ENCODE peak calls at places on chromosomes 16 and 17, in ten cellular contexts. P is SJSA1; U is Panc1; F is AG10803; A is ovary; H is NT2/D1; K is effector memory CD4-positive, alpha-beta T cell; S is CD8-positive, alpha-beta memory T cell; G is WERI-Rb-1; O is retinal pigment epithelial cell. Y is an unnamed sample.

GRCh38 chr16:57276596-57276995 is 7.9 kb downstream of the PLLP start:
- DNase-seq in P (no peak), U (no peak), F (no peak), A (no peak), H (no peak), K (no peak), S (no peak), G (no peak), O (no peak), Y (no peak)

GRCh38 chr17:69578385-69578936 is 164.0 kb downstream of the MAP2K6 start:
- DNase-seq in P (no peak), U (no peak), F (no peak), A (no peak), H (no peak), K (no peak), S (no peak), G (no peak), O (no peak), Y (no peak)

GRCh38 chr17:253091-253846 is 71.8 kb upstream of the DOC2B start:
- DNase-seq in P (peak), U (no peak), F (no peak), A (peak), H (no peak), K (no peak), S (peak), G (no peak), O (no peak), Y (no peak)

GRCh38 chr17:61436995-61437704 is 15.1 kb upstream of the TBX4 start:
- DNase-seq in P (no peak), U (no peak), F (no peak), A (no peak), H (no peak), K (no peak), S (no peak), G (no peak), O (no peak), Y (no peak)

GRCh38 chr16:58413359-58413758 is 21.1 kb downstream of the GINS3 start:
- DNase-seq in P (no peak), U (no peak), F (no peak), A (no peak), H (no peak), K (no peak), S (no peak), G (no peak), O (no peak), Y (no peak)

GRCh38 chr17:60502145-60502544 is 23.9 kb downstream of the APPBP2 start:
- DNase-seq in P (no peak), U (no peak), F (no peak), A (no peak), H (no peak), K (no peak), S (no peak), G (no peak), O (no peak), Y (no peak)

GRCh38 chr17:68378202-68379149 is 78.8 kb downstream of the WIPI1 start:
- DNase-seq in P (no peak), U (no peak), F (peak), A (peak), H (peak), K (no peak), S (no peak), G (no peak), O (peak), Y (peak)

GRCh38 chr16:50942143-50942542 is 200.3 kb downstream of the CYLD start:
- DNase-seq in P (no peak), U (no peak), F (no peak), A (no peak), H (no peak), K (no peak), S (no peak), G (no peak), O (no peak), Y (no peak)

GRCh38 chr17:78276098-78276497 is 44.7 kb downstream of the TMEM235 start:
- DNase-seq in P (no peak), U (no peak), F (no peak), A (no peak), H (no peak), K (no peak), S (no peak), G (no peak), O (no peak), Y (no peak)

GRCh38 chr17:57954421-57955182 is 610 bp downstream of the CUEDC1 start:
- DNase-seq in P (peak), U (no peak), F (peak), A (peak), H (peak), K (no peak), S (no peak), G (peak), O (no peak), Y (peak)

GRCh38 chr17:34997355-34997862 is 17.1 kb downstream of the LIG3 start:
- DNase-seq in P (no peak), U (no peak), F (peak), A (peak), H (no peak), K (no peak), S (no peak), G (no peak), O (peak), Y (peak)

GRCh38 chr16:79393121-79393520 is 207.4 kb downstream of the MAF start:
- DNase-seq in P (no peak), U (no peak), F (no peak), A (no peak), H (no peak), K (no peak), S (no peak), G (no peak), O (no peak), Y (no peak)

GRCh38 chr17:32341141-32341856 is 674 bp downstream of the C17orf75 start:
- DNase-seq in P (no peak), U (no peak), F (no peak), A (no peak), H (no peak), K (peak), S (peak), G (no peak), O (no peak), Y (peak)

GRCh38 chr16:27729516-27730304 is 179.8 kb downstream of the KATNIP start:
- DNase-seq in P (no peak), U (no peak), F (no peak), A (no peak), H (no peak), K (no peak), S (no peak), G (no peak), O (no peak), Y (no peak)

GRCh38 chr17:74737299-74738050 is 419 bp downstream of the RAB37 start:
- DNase-seq in P (peak), U (no peak), F (no peak), A (no peak), H (no peak), K (no peak), S (peak), G (peak), O (no peak), Y (peak)
- H3K4me3 ChIP-seq in P (peak), U (peak), F (no peak), A (peak), H (peak), K (peak), S (peak), G (peak), O (no peak), Y (no peak)

DNA sequence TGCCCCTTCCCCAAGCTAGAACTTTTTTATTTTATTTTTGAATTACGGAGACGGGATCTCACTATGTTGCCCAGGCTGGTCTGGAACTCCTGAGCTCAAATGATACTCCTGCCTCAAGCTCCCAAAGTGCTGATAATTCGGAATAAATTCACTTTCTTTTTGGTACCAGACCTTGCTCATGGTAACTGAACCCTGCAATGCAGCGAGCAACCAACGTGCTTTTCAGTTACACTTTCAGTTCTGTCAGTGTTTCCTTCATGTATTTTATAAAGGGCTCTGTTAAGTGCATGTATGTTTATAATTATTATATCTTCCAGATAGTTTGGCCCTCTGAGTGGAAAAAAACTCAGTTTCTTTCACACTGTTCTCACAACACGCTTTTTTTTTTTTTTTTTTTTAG is 13.9 kb downstream of the C16orf96 start:
- DNase-seq in P (no peak), U (no peak), F (no peak), A (no peak), H (no peak), K (no peak), S (no peak), G (no peak), O (no peak), Y (no peak)
- H3K4me3 ChIP-seq in P (no peak), U (no peak), F (no peak), A (no peak), H (no peak), K (no peak), S (no peak), G (no peak), O (no peak), Y (no peak)

GRCh38 chr17:44317545-44317944 is 7.1 kb downstream of the SLC25A39 start:
- DNase-seq in P (no peak), U (no peak), F (no peak), A (no peak), H (no peak), K (no peak), S (no peak), G (no peak), O (no peak), Y (no peak)

GRCh38 chr17:44314031-44314430 is 5.6 kb downstream of the RUNDC3A start:
- DNase-seq in P (no peak), U (no peak), F (no peak), A (no peak), H (no peak), K (no peak), S (no peak), G (no peak), O (no peak), Y (no peak)

GRCh38 chr17:44314524-44314868 is 6.1 kb downstream of the RUNDC3A start:
- DNase-seq in P (no peak), U (no peak), F (no peak), A (no peak), H (no peak), K (no peak), S (no peak), G (no peak), O (no peak), Y (no peak)

GRCh38 chr17:44314869-44315661 is 6.7 kb downstream of the RUNDC3A start:
- DNase-seq in P (no peak), U (no peak), F (no peak), A (no peak), H (peak), K (no peak), S (peak), G (no peak), O (no peak), Y (peak)

GRCh38 chr17:44315760-44316731 is 7.6 kb downstream of the RUNDC3A start:
- DNase-seq in P (no peak), U (no peak), F (no peak), A (no peak), H (peak), K (no peak), S (no peak), G (peak), O (no peak), Y (no peak)
- H3K4me3 ChIP-seq in P (no peak), U (peak), F (no peak), A (no peak), H (peak), K (peak), S (no peak), G (no peak), O (peak), Y (no peak)

DNA sequence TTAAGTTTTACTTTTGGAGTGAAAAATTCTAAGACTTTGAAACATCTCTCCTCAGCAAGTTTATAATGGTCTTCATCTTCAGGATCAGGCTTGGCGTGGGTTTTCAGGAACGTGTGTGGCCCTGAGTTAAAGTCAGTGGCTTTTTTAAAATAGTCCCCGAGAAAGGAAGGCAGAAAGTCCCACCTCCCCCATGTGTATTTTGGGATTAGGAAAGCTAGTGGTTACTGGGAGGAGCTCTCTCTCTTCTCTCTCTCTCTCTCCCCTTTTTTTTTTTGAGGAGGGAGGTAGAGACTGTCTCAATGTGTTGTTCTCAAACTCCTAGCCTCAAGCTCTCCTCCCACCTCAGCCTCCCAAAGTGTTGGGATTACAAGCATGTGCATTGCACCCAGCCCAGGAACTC is 213.2 kb downstream of the IRX3 start:
- DNase-seq in P (no peak), U (no peak), F (no peak), A (no peak), H (no peak), K (no peak), S (no peak), G (no peak), O (no peak), Y (no peak)
- H3K4me3 ChIP-seq in P (no peak), U (no peak), F (no peak), A (no peak), H (no peak), K (no peak), S (no peak), G (no peak), O (no peak), Y (no peak)

GRCh38 chr16:55830658-55831294 is 2.1 kb downstream of the CES1 start:
- DNase-seq in P (no peak), U (no peak), F (no peak), A (no peak), H (no peak), K (no peak), S (no peak), G (no peak), O (no peak), Y (no peak)
- H3K4me3 ChIP-seq in P (no peak), U (no peak), F (no peak), A (no peak), H (no peak), K (no peak), S (no peak), G (no peak), O (no peak), Y (no peak)

DNA sequence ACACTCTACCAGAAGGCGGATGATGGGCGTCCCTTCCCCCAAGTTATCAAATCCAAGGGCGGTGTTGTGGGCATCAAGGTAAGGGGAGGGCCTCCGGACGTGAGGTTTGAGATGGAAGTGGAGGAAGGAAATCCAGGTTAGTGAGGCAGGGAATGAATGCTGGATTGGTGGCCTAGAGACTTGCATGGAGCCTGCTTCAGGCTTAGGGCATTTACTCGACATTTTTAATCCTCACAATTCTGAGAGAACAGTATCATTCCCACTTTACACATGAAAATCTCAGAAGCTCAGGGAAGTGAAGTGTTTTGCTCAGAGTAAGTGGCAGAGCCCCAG is 2.0 kb downstream of the ALDOA start:
- DNase-seq in P (no peak), U (no peak), F (no peak), A (no peak), H (no peak), K (no peak), S (no peak), G (no peak), O (no peak), Y (no peak)
- H3K4me3 ChIP-seq in P (peak), U (peak), F (peak), A (no peak), H (peak), K (peak), S (peak), G (no peak), O (peak), Y (peak)

DNA sequence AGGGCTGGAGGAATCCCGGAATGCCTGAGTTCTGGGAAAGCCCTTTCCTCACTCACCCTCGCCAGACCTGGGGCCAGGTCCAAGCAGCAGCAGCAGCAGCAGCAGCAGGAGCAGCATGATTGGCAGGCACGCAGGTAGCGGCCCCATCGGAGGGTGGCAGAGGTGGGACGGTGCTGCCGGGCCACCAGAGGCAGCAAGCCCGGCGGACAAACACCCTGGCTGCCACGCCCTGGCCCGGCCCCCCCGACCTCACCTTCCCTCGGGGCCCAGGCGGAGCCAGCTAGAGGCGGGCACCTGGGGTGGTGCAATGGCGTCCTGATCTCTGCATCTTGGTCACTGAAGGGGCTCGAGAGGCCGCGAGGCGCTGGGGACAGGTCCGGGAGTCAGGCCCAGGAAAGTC is 122.4 kb downstream of the LAT start:
- DNase-seq in P (no peak), U (no peak), F (no peak), A (no peak), H (no peak), K (no peak), S (no peak), G (no peak), O (no peak), Y (no peak)
- H3K4me3 ChIP-seq in P (no peak), U (no peak), F (no peak), A (no peak), H (peak), K (no peak), S (no peak), G (no peak), O (no peak), Y (no peak)

DNA sequence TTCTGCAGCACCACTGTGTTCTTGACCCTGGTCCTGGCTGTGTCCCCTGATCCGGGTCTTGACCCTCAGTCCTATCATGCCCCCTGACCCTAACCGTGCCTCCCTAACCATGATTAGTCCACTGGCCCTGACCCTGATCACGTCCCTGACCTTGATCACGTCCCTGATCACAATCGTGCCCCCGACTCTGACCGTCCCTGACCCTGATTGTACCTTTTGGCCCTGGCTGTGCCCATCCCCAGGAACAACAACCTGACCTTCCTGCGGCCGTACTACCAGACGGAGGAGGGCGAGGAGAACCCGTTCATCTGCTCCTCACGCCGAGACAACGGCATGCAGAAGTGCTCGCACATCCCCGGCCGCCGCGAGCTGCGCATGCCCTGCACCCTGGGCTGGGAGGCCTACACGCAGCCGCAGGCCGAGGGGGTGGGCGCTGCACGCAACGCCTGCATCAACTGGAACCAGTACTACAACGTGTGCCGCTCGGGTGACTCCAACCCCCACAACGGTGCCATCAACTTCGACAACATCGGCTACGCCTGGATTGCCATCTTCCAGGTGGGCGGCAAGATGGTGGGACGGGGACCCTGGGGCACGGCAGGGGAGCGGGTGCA is 24.9 kb downstream of the TPSG1 start:
- DNase-seq in P (no peak), U (no peak), F (no peak), A (no peak), H (no peak), K (no peak), S (no peak), G (no peak), O (no peak), Y (no peak)
- H3K4me3 ChIP-seq in P (no peak), U (no peak), F (no peak), A (no peak), H (no peak), K (no peak), S (no peak), G (no peak), O (no peak), Y (no peak)

GRCh38 chr16:3223913-3224515 is 10.9 kb downstream of the ZNF200 start:
- DNase-seq in P (no peak), U (no peak), F (no peak), A (no peak), H (no peak), K (no peak), S (no peak), G (no peak), O (no peak), Y (peak)
- H3K4me3 ChIP-seq in P (no peak), U (no peak), F (no peak), A (no peak), H (no peak), K (no peak), S (no peak), G (no peak), O (no peak), Y (peak)

GRCh38 chr17:59361916-59362810 is 30.7 kb downstream of the YPEL2 start:
- DNase-seq in P (no peak), U (no peak), F (peak), A (no peak), H (no peak), K (peak), S (peak), G (no peak), O (no peak), Y (peak)
- H3K4me3 ChIP-seq in P (no peak), U (no peak), F (peak), A (no peak), H (no peak), K (peak), S (peak), G (no peak), O (no peak), Y (peak)